ENCODE peak calls at places on chromosomes 7 and 10, in four cellular contexts. I, Y, G and H are unnamed samples.

GRCh38 chr7:102085223-102085772 is 201.4 kb upstream of the SH2B2 start:
- DNase-seq in G (no peak), Y (no peak), I (no peak), H (no peak)

GRCh38 chr10:104308439-104308903 is 29.8 kb downstream of the ITPRIP start:
- DNase-seq in G (no peak), Y (no peak), I (no peak), H (no peak)

GRCh38 chr10:38003588-38003987 is 6.9 kb upstream of the ZNF33A start:
- DNase-seq in G (no peak), Y (no peak), I (no peak), H (no peak)

GRCh38 chr7:137818036-137818435 is 28.7 kb downstream of the DGKI start:
- DNase-seq in Y (no peak), G (no peak), I (no peak), H (no peak)

GRCh38 chr10:124322191-124322980 is 96.3 kb downstream of the OAT start:
- DNase-seq in I (no peak), Y (no peak), G (no peak), H (no peak)

GRCh38 chr7:98091523-98091922 is 15.1 kb upstream of the LMTK2 start:
- DNase-seq in G (no peak), Y (no peak), I (no peak), H (no peak)

GRCh38 chr7:151083071-151083823 is at the start of gene TMUB1:
- DNase-seq in Y (no peak), G (peak), I (no peak), H (peak)

GRCh38 chr10:131173484-131174210 is 137.9 kb downstream of the TCERG1L start:
- DNase-seq in I (no peak), Y (no peak), G (no peak), H (no peak)

GRCh38 chr10:124497196-124497990 is 35.8 kb downstream of the LHPP start:
- DNase-seq in Y (no peak), G (no peak), I (no peak), H (no peak)

GRCh38 chr7:144481863-144482262 is 78.4 kb upstream of the NOBOX start:
- DNase-seq in I (no peak), G (no peak), Y (no peak), H (no peak)

GRCh38 chr10:130350996-130351395 is 214.8 kb downstream of the GLRX3 start:
- DNase-seq in Y (no peak), I (no peak), G (no peak), H (no peak)

GRCh38 chr10:55943403-55943802 is 417.7 kb downstream of the ZWINT start:
- DNase-seq in I (no peak), G (no peak), Y (no peak), H (no peak)

GRCh38 chr7:37052673-37053072 is 328.4 kb upstream of the AOAH start:
- DNase-seq in G (peak), I (no peak), Y (peak), H (peak)

GRCh38 chr10:112280205-112280921 is 2.8 kb upstream of the TECTB start:
- DNase-seq in Y (no peak), I (no peak), G (no peak), H (no peak)

GRCh38 chr10:3043512-3044368 is 23.6 kb upstream of the PFKP start:
- DNase-seq in G (peak), I (peak), Y (peak), H (peak)

GRCh38 chr10:8361510-8361844 is 307.0 kb downstream of the GATA3 start:
- DNase-seq in G (no peak), Y (no peak), I (no peak), H (no peak)

GRCh38 chr10:96374639-96374984 is 15.8 kb upstream of the OPALIN start:
- DNase-seq in I (no peak), G (no peak), Y (no peak), H (peak)

GRCh38 chr7:70738080-70738479 is 393.9 kb upstream of the GALNT17 start:
- DNase-seq in G (no peak), Y (peak), I (peak), H (peak)

GRCh38 chr7:5426226-5426475 is 2.5 kb upstream of the TNRC18 start:
- DNase-seq in I (no peak), Y (peak), G (no peak), H (no peak)

GRCh38 chr10:775245-776075 is 86.0 kb upstream of the DIP2C start:
- DNase-seq in Y (peak), G (peak), I (no peak), H (no peak)

GRCh38 chr7:107210400-107210799 is 41.6 kb downstream of the HBP1 start:
- DNase-seq in Y (no peak), I (no peak), G (no peak), H (peak)

GRCh38 chr7:24812313-24812945 is 55.2 kb upstream of the GSDME start:
- DNase-seq in Y (peak), I (no peak), G (peak), H (peak)

GRCh38 chr7:4831723-4832495 is 29.9 kb downstream of the PAPOLB start:
- DNase-seq in G (no peak), I (no peak), Y (no peak), H (no peak)

GRCh38 chr7:30927559-30927958 is 15.9 kb downstream of the AQP1 start:
- DNase-seq in I (no peak), G (no peak), Y (no peak), H (no peak)

GRCh38 chr7:514651-515598 is 4.7 kb downstream of the PDGFA start:
- DNase-seq in Y (no peak), G (peak), I (no peak), H (peak)

GRCh38 chr10:43250925-43251663 is 15.8 kb downstream of the RASGEF1A start:
- DNase-seq in G (no peak), I (no peak), Y (no peak), H (no peak)

GRCh38 chr10:84204122-84204521 is 9.8 kb downstream of the CDHR1 start:
- DNase-seq in G (no peak), I (no peak), Y (peak), H (peak)

GRCh38 chr7:113812881-113813280 is 105.9 kb downstream of the PPP1R3A start:
- DNase-seq in G (no peak), I (no peak), Y (no peak), H (no peak)

GRCh38 chr10:16887565-16887964 is 70.3 kb upstream of the RSU1 start:
- DNase-seq in G (no peak), I (no peak), Y (peak), H (no peak)

GRCh38 chr10:87842220-87842641 is 21.1 kb downstream of the KLLN start:
- DNase-seq in I (peak), G (no peak), Y (peak), H (no peak)

GRCh38 chr7:124840435-124840834 is 74.8 kb upstream of the GPR37 start:
- DNase-seq in I (no peak), G (no peak), Y (no peak), H (peak)

GRCh38 chr7:157461805-157462771 is 125.3 kb downstream of the DNAJB6 start:
- DNase-seq in G (peak), Y (no peak), I (no peak), H (no peak)

GRCh38 chr7:54145716-54146115 is 396.5 kb upstream of the VSTM2A start:
- DNase-seq in G (no peak), Y (no peak), I (no peak), H (peak)

GRCh38 chr10:8439040-8439439 is 384.6 kb downstream of the GATA3 start:
- DNase-seq in Y (no peak), G (no peak), I (no peak), H (no peak)

GRCh38 chr10:29646960-29647431 is 12.2 kb upstream of the SVIL start:
- DNase-seq in I (no peak), Y (no peak), G (no peak), H (no peak)

GRCh38 chr10:132139526-132139925 is 47.2 kb upstream of the DPYSL4 start:
- DNase-seq in Y (no peak), G (no peak), I (no peak), H (no peak)

GRCh38 chr7:32453286-32454011 is 36.7 kb downstream of the LSM5 start:
- DNase-seq in G (no peak), Y (no peak), I (no peak), H (no peak)

GRCh38 chr7:123615344-123615743 is 13.7 kb downstream of the ASB15 start:
- DNase-seq in Y (no peak), I (no peak), G (no peak), H (no peak)